ENCODE peak calls at places on chromosome 18, in eight cellular contexts. F is NCI-H1092; E is activated naive CD4-positive, alpha-beta T cell treated with anti-CD3 and anti-CD28 coated beads for 36 hours; U is Kasumi-1; Q is SW480; D is tibial artery; R is uterus; G is left lobe of liver. I is an unnamed sample.

GRCh38 chr18:2587788-2588187 is 16.4 kb downstream of the NDC80 start:
- DNase-seq in F (no peak), E (no peak), U (no peak), Q (no peak), D (no peak), R (no peak), G (no peak), I (no peak)

GRCh38 chr18:446941-447560 is 53.5 kb downstream of the COLEC12 start:
- DNase-seq in F (no peak), E (no peak), U (peak), Q (no peak), D (no peak), R (no peak), G (no peak), I (no peak)

GRCh38 chr18:68426731-68427315 is 288.1 kb downstream of the TMX3 start:
- DNase-seq in F (no peak), E (no peak), U (no peak), Q (no peak), D (no peak), R (no peak), G (no peak), I (no peak)

GRCh38 chr18:48300463-48300961 is 108.7 kb downstream of the ZBTB7C start:
- DNase-seq in F (peak), E (peak), U (peak), Q (no peak), D (peak), R (no peak), G (no peak), I (no peak)

GRCh38 chr18:72504866-72505265 is 39.3 kb downstream of the CBLN2 start:
- DNase-seq in F (no peak), E (no peak), U (no peak), Q (no peak), D (no peak), R (no peak), G (no peak), I (no peak)

GRCh38 chr18:9731380-9731779 is 23.3 kb downstream of the RAB31 start:
- DNase-seq in F (no peak), E (no peak), U (no peak), Q (no peak), D (no peak), R (no peak), G (no peak), I (no peak)

GRCh38 chr18:9914584-9915290 is 921 bp downstream of the VAPA start:
- DNase-seq in F (peak), E (peak), U (peak), Q (peak), D (peak), R (peak), G (peak), I (peak)

GRCh38 chr18:41938445-41938844 is 16.6 kb upstream of the PIK3C3 start:
- DNase-seq in F (no peak), E (no peak), U (no peak), Q (no peak), D (no peak), R (no peak), G (no peak), I (no peak)

GRCh38 chr18:12820526-12820925 is 63.5 kb downstream of the PTPN2 start:
- DNase-seq in F (no peak), E (no peak), U (no peak), Q (no peak), D (no peak), R (no peak), G (no peak), I (no peak)

GRCh38 chr18:59650266-59650820 is 46.9 kb downstream of the CCBE1 start:
- DNase-seq in F (no peak), E (no peak), U (no peak), Q (no peak), D (no peak), R (no peak), G (no peak), I (no peak)

GRCh38 chr18:56000041-56000440 is 412.0 kb upstream of the TCF4 start:
- DNase-seq in F (no peak), E (no peak), U (no peak), Q (no peak), D (no peak), R (no peak), G (no peak), I (no peak)

GRCh38 chr18:75248426-75249191 is 38.0 kb downstream of the TSHZ1 start:
- DNase-seq in F (peak), E (no peak), U (no peak), Q (no peak), D (no peak), R (no peak), G (no peak), I (no peak)

GRCh38 chr18:54964741-54965140 is 5.5 kb upstream of the CCDC68 start:
- DNase-seq in F (no peak), E (no peak), U (no peak), Q (no peak), D (no peak), R (no peak), G (no peak), I (no peak)

GRCh38 chr18:31983020-31983419 is 35.6 kb upstream of the RNF125 start:
- DNase-seq in F (no peak), E (no peak), U (no peak), Q (no peak), D (peak), R (no peak), G (peak), I (no peak)

GRCh38 chr18:34767601-34768027 is 57.5 kb downstream of the DTNA start:
- DNase-seq in F (no peak), E (no peak), U (no peak), Q (no peak), D (no peak), R (no peak), G (no peak), I (no peak)

GRCh38 chr18:9130806-9131205 is 5.8 kb upstream of the ANKRD12 start:
- DNase-seq in F (no peak), E (no peak), U (no peak), Q (no peak), D (no peak), R (no peak), G (no peak), I (no peak)

GRCh38 chr18:51425889-51426288 is 228.4 kb upstream of the MEX3C start:
- DNase-seq in F (no peak), E (peak), U (no peak), Q (no peak), D (no peak), R (no peak), G (no peak), I (no peak)

GRCh38 chr18:23636041-23636399 is 26.7 kb downstream of the ANKRD29 start:
- DNase-seq in F (no peak), E (no peak), U (no peak), Q (no peak), D (no peak), R (no peak), G (no peak), I (no peak)

GRCh38 chr18:8946046-8946838 is 156.3 kb upstream of the NDUFV2 start:
- DNase-seq in F (no peak), E (no peak), U (no peak), Q (peak), D (no peak), R (no peak), G (no peak), I (no peak)

GRCh38 chr18:50836521-50836957 is 16.7 kb upstream of the MRO start:
- DNase-seq in F (no peak), E (no peak), U (peak), Q (peak), D (no peak), R (no peak), G (no peak), I (no peak)

GRCh38 chr18:42336139-42336538 is 381.1 kb downstream of the PIK3C3 start:
- DNase-seq in F (no peak), E (no peak), U (no peak), Q (no peak), D (no peak), R (no peak), G (no peak), I (no peak)

GRCh38 chr18:36724591-36725001 is 104.2 kb downstream of the TPGS2 start:
- DNase-seq in F (no peak), E (no peak), U (no peak), Q (no peak), D (peak), R (peak), G (no peak), I (no peak)

GRCh38 chr18:13558132-13558531 is 168.2 kb downstream of the FAM210A start:
- DNase-seq in F (peak), E (peak), U (peak), Q (peak), D (no peak), R (no peak), G (no peak), I (no peak)

GRCh38 chr18:78889250-78889649 is 90.4 kb upstream of the SALL3 start:
- DNase-seq in F (no peak), E (no peak), U (no peak), Q (no peak), D (no peak), R (no peak), G (no peak), I (no peak)

GRCh38 chr18:2197945-2198344 is 373.4 kb downstream of the METTL4 start:
- DNase-seq in F (no peak), E (no peak), U (no peak), Q (no peak), D (no peak), R (no peak), G (no peak), I (no peak)

GRCh38 chr18:10252494-10252893 is 201.9 kb upstream of the APCDD1 start:
- DNase-seq in F (no peak), E (no peak), U (no peak), Q (peak), D (no peak), R (no peak), G (no peak), I (no peak)

GRCh38 chr18:3935316-3935715 is 485.3 kb downstream of the TGIF1 start:
- DNase-seq in F (no peak), E (no peak), U (no peak), Q (no peak), D (no peak), R (no peak), G (no peak), I (no peak)

GRCh38 chr18:63022429-63023022 is 297.0 kb downstream of the BCL2 start:
- DNase-seq in F (no peak), E (no peak), U (no peak), Q (no peak), D (no peak), R (no peak), G (no peak), I (no peak)

GRCh38 chr18:62877448-62878221 is 162.3 kb downstream of the PHLPP1 start:
- DNase-seq in F (no peak), E (no peak), U (no peak), Q (no peak), D (no peak), R (no peak), G (no peak), I (no peak)

GRCh38 chr18:34807106-34807796 is 97.2 kb downstream of the DTNA start:
- DNase-seq in F (no peak), E (no peak), U (no peak), Q (peak), D (no peak), R (no peak), G (no peak), I (no peak)

GRCh38 chr18:47507651-47508050 is 256.2 kb upstream of the SKOR2 start:
- DNase-seq in F (no peak), E (no peak), U (no peak), Q (no peak), D (no peak), R (no peak), G (no peak), I (no peak)

GRCh38 chr18:74773171-74773624 is 175.5 kb downstream of the ZNF407 start:
- DNase-seq in F (no peak), E (no peak), U (no peak), Q (no peak), D (no peak), R (no peak), G (no peak), I (no peak)

GRCh38 chr18:62485684-62486083 is 37.1 kb upstream of the ZCCHC2 start:
- DNase-seq in F (no peak), E (no peak), U (no peak), Q (peak), D (no peak), R (no peak), G (no peak), I (no peak)

GRCh38 chr18:77069931-77070330 is 62.7 kb downstream of the MBP start:
- DNase-seq in F (no peak), E (peak), U (no peak), Q (no peak), D (no peak), R (no peak), G (no peak), I (no peak)

GRCh38 chr18:43396266-43396665 is 119.0 kb upstream of the SYT4 start:
- DNase-seq in F (no peak), E (no peak), U (peak), Q (peak), D (no peak), R (no peak), G (no peak), I (no peak)

GRCh38 chr18:46356278-46357033 is 252.3 kb downstream of the HAUS1 start:
- DNase-seq in F (no peak), E (no peak), U (no peak), Q (no peak), D (no peak), R (no peak), G (no peak), I (no peak)